ENCODE peak calls at places on chromosomes 16 and 17, in eight cellular contexts. V, T, P, S, R, Y, J and L are unnamed samples.

GRCh38 chr16:4879049-4879448 is 31.8 kb downstream of the UBN1 start:
- DNase-seq in V (no peak), T (no peak), P (no peak), S (no peak), R (no peak), Y (no peak), J (no peak), L (no peak)

GRCh38 chr16:12455287-12455798 is 348.3 kb downstream of the CPPED1 start:
- DNase-seq in V (peak), T (no peak), P (peak), S (no peak), R (no peak), Y (peak), J (peak), L (no peak)

GRCh38 chr17:38451840-38452529 is 23.7 kb downstream of the ARHGAP23 start:
- DNase-seq in V (peak), T (no peak), P (peak), S (no peak), R (no peak), Y (peak), J (no peak), L (no peak)

GRCh38 chr16:4884209-4884608 is 36.9 kb downstream of the UBN1 start:
- DNase-seq in V (no peak), T (no peak), P (no peak), S (no peak), R (no peak), Y (no peak), J (no peak), L (no peak)

GRCh38 chr17:7341842-7342241 is 5.5 kb downstream of the ACAP1 start:
- DNase-seq in V (no peak), T (no peak), P (no peak), S (no peak), R (no peak), Y (no peak), J (no peak), L (no peak)

GRCh38 chr17:19508327-19508867 is 25.3 kb upstream of the SLC47A1 start:
- DNase-seq in V (no peak), T (peak), P (no peak), S (no peak), R (no peak), Y (peak), J (peak), L (peak)

GRCh38 chr16:79282806-79283205 is 317.7 kb downstream of the MAF start:
- DNase-seq in V (no peak), T (no peak), P (no peak), S (no peak), R (no peak), Y (no peak), J (no peak), L (no peak)

GRCh38 chr16:75309899-75310430 is 58.5 kb upstream of the BCAR1 start:
- DNase-seq in V (no peak), T (no peak), P (no peak), S (no peak), R (no peak), Y (no peak), J (peak), L (no peak)

GRCh38 chr17:50883850-50884291 is 17.7 kb upstream of the TOB1 start:
- DNase-seq in V (no peak), T (no peak), P (no peak), S (no peak), R (no peak), Y (no peak), J (no peak), L (no peak)